ENCODE peak calls at places on chromosomes 12 and 14, in six cellular contexts. F is GM23338, N is neural progenitor cell, P is MM.1S, O is SK-N-SH, U is PC-3. C is an unnamed sample.
A peak's percentile ranks its signal among the peaks of the same experiment; 100 is the strongest.

GRCh38 chr14:105944632-105945610 is 418.5 kb downstream of the TMEM121 start:
- DNase-seq in N (no peak), O (peak; percentile 85), F (peak; percentile 1), U (peak; percentile 73), P (no peak), C (peak; percentile 9)

GRCh38 chr12:22993639-22994038 is 368.7 kb downstream of the ETNK1 start:
- DNase-seq in O (no peak), F (no peak), N (no peak), P (no peak), U (no peak), C (no peak)

GRCh38 chr12:93894391-93895095 is 217.4 kb downstream of the CRADD start:
- DNase-seq in F (no peak), P (no peak), O (peak; percentile 38), N (no peak), U (no peak), C (peak; percentile 85)

GRCh38 chr14:22474730-22475351 is 114.2 kb downstream of the DAD1 start:
- DNase-seq in N (no peak), O (no peak), P (no peak), U (peak; percentile 46), F (no peak), C (peak; percentile 62)

GRCh38 chr12:52300796-52301691 is 9.7 kb upstream of the KRT81 start:
- DNase-seq in N (no peak), O (no peak), U (no peak), P (no peak), F (peak; percentile 62), C (peak; percentile 64)

GRCh38 chr14:29865299-29865698 is 62.3 kb downstream of the PRKD1 start:
- DNase-seq in F (no peak), U (no peak), N (no peak), O (no peak), P (no peak), C (no peak)

GRCh38 chr12:57216014-57216891 is at the start of gene NXPH4:
- DNase-seq in U (peak; percentile 40), F (peak; percentile 86), O (peak; percentile 79), N (peak; percentile 70), P (peak; percentile 34), C (peak; percentile 54)

GRCh38 chr12:114006482-114007425 is 40.6 kb upstream of the RBM19 start:
- DNase-seq in N (no peak), P (no peak), F (peak; percentile 31), O (no peak), U (no peak), C (no peak)

GRCh38 chr12:6964605-6965025 is 5.8 kb downstream of the PHB2 start:
- DNase-seq in F (no peak), N (no peak), P (peak; percentile 5), O (no peak), U (no peak), C (no peak)

GRCh38 chr12:93847517-93848452 is 170.6 kb downstream of the CRADD start:
- DNase-seq in O (no peak), P (peak; percentile 16), F (no peak), U (no peak), N (no peak), C (peak; percentile 58)

GRCh38 chr12:3107071-3107583 is 29.9 kb downstream of the TSPAN9 start:
- DNase-seq in P (no peak), U (no peak), F (peak; percentile 48), N (peak; percentile 46), O (peak; percentile 65), C (peak; percentile 50)

GRCh38 chr14:36271939-36272907 is 48.2 kb downstream of the MBIP start:
- DNase-seq in U (no peak), F (peak; percentile 56), P (no peak), O (peak; percentile 7), N (no peak), C (peak; percentile 33)

GRCh38 chr14:55138091-55138490 is 9.0 kb downstream of the LGALS3 start:
- DNase-seq in N (peak; percentile 26), O (no peak), U (peak; percentile 34), P (no peak), F (peak; percentile 75), C (peak; percentile 33)

GRCh38 chr12:76201758-76202157 is 117.3 kb upstream of the NAP1L1 start:
- DNase-seq in F (no peak), O (no peak), U (no peak), P (no peak), N (no peak), C (peak; percentile 18)

DNA sequence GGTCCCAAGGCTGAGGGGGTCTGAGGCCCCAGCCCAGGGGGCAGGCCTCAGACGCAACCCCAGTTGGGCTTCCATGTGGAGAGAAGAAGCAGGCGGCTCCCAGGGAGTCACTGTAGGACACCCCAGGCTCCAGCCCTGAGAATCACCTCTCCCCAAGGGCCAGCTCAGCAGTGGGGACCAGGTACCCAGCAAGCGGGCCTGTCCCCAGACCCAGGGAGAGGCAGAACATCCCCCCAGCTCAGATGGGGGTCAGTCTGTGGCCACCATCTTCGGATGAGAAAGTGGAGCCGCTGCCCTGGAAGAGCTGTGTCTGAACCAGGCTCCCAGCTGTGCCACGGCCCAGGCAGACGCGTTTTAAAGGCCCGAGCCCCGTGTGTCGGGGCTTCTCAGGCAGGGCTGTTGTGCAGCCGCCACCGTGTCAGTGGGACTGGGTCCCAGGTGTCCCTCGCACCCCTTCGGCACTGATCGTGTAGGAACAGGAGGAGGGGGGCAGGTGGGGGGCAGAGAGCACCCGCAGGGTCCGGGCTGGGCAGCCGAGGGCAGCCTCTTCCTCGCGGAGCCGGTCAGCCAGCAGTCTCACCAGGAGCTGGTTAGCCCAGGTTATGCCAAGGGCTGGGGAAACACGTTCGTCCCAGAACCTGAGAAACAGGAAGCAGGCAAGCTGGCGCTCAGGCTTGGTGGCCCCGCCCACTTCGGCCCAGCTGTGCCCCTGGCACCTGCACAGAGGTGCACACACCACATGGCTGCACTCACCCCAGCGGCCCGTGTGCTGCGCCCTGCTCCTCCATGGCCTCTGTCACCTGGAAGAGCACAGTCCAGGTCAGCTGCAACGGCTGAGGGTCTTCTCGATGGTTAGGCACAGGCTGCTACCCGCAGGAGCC is 16.6 kb downstream of the XRCC3 start:
- DNase-seq in U (peak; percentile 28), N (no peak), O (no peak), F (no peak), P (no peak), C (no peak)
- H3F3A ChIP-seq in U (peaks cover 6% of the 10 kb centered on the region), N (no peaks in the 10 kb centered on the region), O (peaks cover 13% of the 10 kb centered on the region), F (peaks cover 8% of the 10 kb centered on the region), P (no peaks in the 10 kb centered on the region), C (peaks cover 11% of the 10 kb centered on the region)

GRCh38 chr14:60179296-60179924 is 14.2 kb upstream of the DHRS7 start:
- DNase-seq in N (no peak), O (no peak), F (no peak), U (peak; percentile 99), P (no peak), C (peak; percentile 49)
- TF ChIP-seq EZH2phosphoT487 in N (no peak), O (no peak), F (no peak), U (no peak), P (no peak), C (no peak)

GRCh38 chr14:104658325-104658712 is 31.1 kb upstream of the INF2 start:
- DNase-seq in F (no peak), P (no peak), N (no peak), U (no peak), O (peak; percentile 25), C (no peak)

GRCh38 chr14:104657563-104658324 is 31.7 kb upstream of the INF2 start:
- DNase-seq in U (no peak), F (no peak), O (no peak), N (no peak), P (no peak), C (no peak)

GRCh38 chr14:104659764-104660523 is 29.5 kb upstream of the INF2 start:
- DNase-seq in P (no peak), O (no peak), N (no peak), U (no peak), F (no peak), C (no peak)

GRCh38 chr14:104660597-104660996 is 28.8 kb upstream of the INF2 start:
- DNase-seq in O (no peak), P (no peak), N (no peak), F (no peak), U (no peak), C (no peak)

GRCh38 chr14:104659146-104659545 is 30.3 kb upstream of the INF2 start:
- DNase-seq in F (no peak), N (no peak), O (no peak), U (no peak), P (no peak), C (no peak)
- H3F3A ChIP-seq in F (no peaks in the 10 kb centered on the region), N (no peaks in the 10 kb centered on the region), O (no peaks in the 10 kb centered on the region), U (no peaks in the 10 kb centered on the region), P (no peaks in the 10 kb centered on the region), C (no peaks in the 10 kb centered on the region)

GRCh38 chr14:99519347-99519881 is 38.2 kb downstream of the CCNK start:
- DNase-seq in P (no peak), U (no peak), F (no peak), N (no peak), O (no peak), C (no peak)
- TF ChIP-seq EZH2phosphoT487 in P (no peak), U (no peak), F (no peak), N (no peak), O (no peak), C (no peak)

DNA sequence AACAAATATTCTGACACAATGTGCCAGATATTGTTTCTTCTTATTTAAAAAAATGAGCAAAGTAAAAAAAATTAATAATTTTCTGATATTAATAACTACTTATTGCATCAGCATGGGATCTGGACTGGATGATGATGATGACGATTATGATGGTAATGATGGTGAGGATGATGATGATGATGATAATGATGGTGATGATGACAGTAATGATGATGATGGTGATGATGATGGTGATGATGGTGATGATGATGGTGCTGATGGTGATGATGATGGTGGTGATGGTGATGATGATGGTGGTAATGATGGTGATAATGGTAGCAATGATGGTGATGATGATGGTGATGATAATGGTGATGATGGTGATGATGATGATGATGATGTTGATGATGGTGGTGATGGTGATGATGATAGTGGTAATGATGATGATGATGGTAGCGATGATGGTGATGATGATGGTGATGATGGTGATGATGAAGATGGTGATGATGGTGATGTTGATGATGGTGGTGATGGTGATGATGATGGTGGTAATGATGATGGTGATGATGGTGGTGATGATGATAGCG is 94.0 kb downstream of the SRRM4 start:
- DNase-seq in U (no peak), P (no peak), O (no peak), F (no peak), N (no peak), C (no peak)
- H3F3A ChIP-seq in U (no peaks in the 10 kb centered on the region), P (no peaks in the 10 kb centered on the region), O (no peaks in the 10 kb centered on the region), F (no peaks in the 10 kb centered on the region), N (no peaks in the 10 kb centered on the region), C (no peaks in the 10 kb centered on the region)

C was measured in GM23248.